ENCODE peak calls at places on chromosomes 6 and 20, in ten cellular contexts. M, H, P, W, X, K, L, I, U and G are unnamed samples. For H3K27me3, the result is how much of the 10 kb centered on the place peaks cover.

GRCh38 chr6:111276335-111276734 is 189.0 kb downstream of the SLC16A10 start:
- DNase-seq in W (no peak), H (no peak), M (no peak), L (no peak), I (no peak), U (no peak), P (no peak), K (no peak), X (no peak), G (no peak)

GRCh38 chr6:77462359-77463307 is 658 bp downstream of the HTR1B start:
- DNase-seq in W (no peak), M (peak), K (peak), H (peak), I (peak), L (no peak), P (no peak), U (no peak), X (peak), G (no peak)

GRCh38 chr6:109381007-109381746 is 1.1 kb downstream of the CD164 start:
- DNase-seq in X (no peak), U (no peak), M (no peak), P (no peak), I (peak), K (no peak), W (no peak), H (no peak), L (no peak), G (no peak)

GRCh38 chr6:11430036-11430435 is 107.5 kb upstream of the TMEM170B start:
- DNase-seq in H (no peak), X (no peak), P (no peak), K (no peak), M (no peak), L (no peak), I (no peak), U (no peak), W (peak), G (no peak)

GRCh38 chr6:84639396-84639795 is 125.0 kb downstream of the TBX18 start:
- DNase-seq in P (no peak), X (no peak), I (no peak), L (no peak), H (no peak), K (no peak), W (no peak), M (no peak), U (no peak), G (no peak)

GRCh38 chr20:32969356-32970114 is 34.7 kb downstream of the SUN5 start:
- DNase-seq in K (peak), L (no peak), H (no peak), P (no peak), U (no peak), W (no peak), I (no peak), X (peak), M (no peak), G (no peak)

GRCh38 chr20:6819599-6819998 is 52.1 kb downstream of the BMP2 start:
- DNase-seq in W (peak), H (no peak), M (no peak), L (no peak), U (no peak), I (peak), P (no peak), X (no peak), K (no peak), G (no peak)

GRCh38 chr6:52176550-52176949 is 9.6 kb upstream of the IL17A start:
- DNase-seq in X (no peak), M (no peak), W (no peak), L (peak), P (no peak), I (no peak), K (no peak), H (no peak), U (no peak), G (no peak)

GRCh38 chr20:35387334-35387733 is 24.4 kb downstream of the UQCC1 start:
- DNase-seq in H (no peak), W (no peak), U (no peak), K (no peak), L (no peak), I (no peak), P (no peak), M (no peak), X (no peak), G (no peak)

GRCh38 chr6:154683756-154684523 is 49.3 kb upstream of the SCAF8 start:
- DNase-seq in L (no peak), W (no peak), K (no peak), I (no peak), X (no peak), M (no peak), P (no peak), U (no peak), H (peak), G (no peak)

GRCh38 chr6:121157913-121158312 is 176.4 kb downstream of the TBC1D32 start:
- DNase-seq in X (no peak), U (no peak), L (no peak), M (no peak), K (no peak), W (no peak), P (no peak), H (no peak), I (no peak), G (no peak)

GRCh38 chr6:14658909-14659561 is 541.5 kb downstream of the CD83 start:
- DNase-seq in L (no peak), X (no peak), H (no peak), I (no peak), P (no peak), W (no peak), U (no peak), K (no peak), M (no peak), G (no peak)

GRCh38 chr6:36590237-36590636 is 3.9 kb upstream of the SRSF3 start:
- DNase-seq in H (peak), M (no peak), K (no peak), X (no peak), W (no peak), I (no peak), P (peak), U (no peak), L (no peak), G (no peak)

GRCh38 chr20:41136695-41137411 is 490 bp upstream of the PLCG1 start:
- DNase-seq in K (peak), P (peak), W (peak), L (peak), U (peak), X (peak), H (peak), I (peak), M (peak), G (peak)

GRCh38 chr6:20096506-20096905 is 115.8 kb downstream of the MBOAT1 start:
- DNase-seq in L (no peak), X (no peak), W (no peak), M (no peak), K (no peak), U (no peak), H (no peak), I (no peak), P (no peak), G (no peak)

GRCh38 chr20:39295301-39295700 is 333.2 kb downstream of the DHX35 start:
- DNase-seq in U (no peak), K (no peak), X (no peak), M (no peak), P (no peak), W (no peak), H (no peak), L (no peak), I (no peak), G (no peak)

GRCh38 chr20:44528309-44528708 is 6.4 kb upstream of the SERINC3 start:
- DNase-seq in H (no peak), I (no peak), P (no peak), W (no peak), L (no peak), X (no peak), K (no peak), M (no peak), U (no peak), G (no peak)

GRCh38 chr20:54650201-54650722 is 174.9 kb downstream of the DOK5 start:
- DNase-seq in X (no peak), L (no peak), I (no peak), K (no peak), M (no peak), P (no peak), U (no peak), H (no peak), W (no peak), G (no peak)

GRCh38 chr20:1332749-1333300 is 3.9 kb upstream of the SDCBP2 start:
- DNase-seq in X (no peak), W (no peak), P (no peak), U (peak), K (no peak), H (no peak), I (no peak), L (no peak), M (no peak), G (no peak)

GRCh38 chr6:96939019-96939805 is 14.7 kb downstream of the KLHL32 start:
- DNase-seq in K (no peak), L (no peak), U (no peak), X (no peak), W (no peak), H (peak), I (no peak), P (no peak), M (no peak), G (no peak)

GRCh38 chr20:4087923-4088322 is 72.6 kb upstream of the RNF24 start:
- DNase-seq in K (no peak), L (no peak), W (no peak), X (no peak), U (no peak), P (no peak), I (no peak), H (peak), M (no peak), G (no peak)

GRCh38 chr6:168007592-168008338 is 10.3 kb downstream of the KIF25 start:
- DNase-seq in X (no peak), H (peak), I (no peak), W (no peak), U (peak), P (peak), M (peak), L (no peak), K (no peak), G (no peak)

GRCh38 chr6:7621761-7622160 is 31.8 kb downstream of the SNRNP48 start:
- DNase-seq in I (no peak), X (no peak), M (no peak), P (no peak), K (no peak), U (no peak), H (no peak), W (no peak), L (no peak), G (no peak)

GRCh38 chr6:73854998-73855718 is 159.2 kb downstream of the CD109 start:
- DNase-seq in W (no peak), H (peak), I (peak), L (peak), U (no peak), M (no peak), X (no peak), K (no peak), P (peak), G (no peak)

GRCh38 chr6:33185190-33185589 is 7.1 kb downstream of the COL11A2 start:
- DNase-seq in H (no peak), X (peak), K (no peak), W (no peak), I (no peak), U (no peak), L (no peak), P (no peak), M (no peak), G (no peak)

GRCh38 chr6:16637635-16638034 is 123.6 kb downstream of the ATXN1 start:
- DNase-seq in X (no peak), I (no peak), P (no peak), L (no peak), K (no peak), H (peak), W (no peak), M (no peak), U (no peak), G (no peak)

GRCh38 chr6:15547379-15547778 is 115.4 kb downstream of the DTNBP1 start:
- DNase-seq in L (no peak), W (no peak), I (peak), P (peak), K (no peak), X (no peak), H (no peak), U (no peak), M (no peak), G (no peak)

DNA sequence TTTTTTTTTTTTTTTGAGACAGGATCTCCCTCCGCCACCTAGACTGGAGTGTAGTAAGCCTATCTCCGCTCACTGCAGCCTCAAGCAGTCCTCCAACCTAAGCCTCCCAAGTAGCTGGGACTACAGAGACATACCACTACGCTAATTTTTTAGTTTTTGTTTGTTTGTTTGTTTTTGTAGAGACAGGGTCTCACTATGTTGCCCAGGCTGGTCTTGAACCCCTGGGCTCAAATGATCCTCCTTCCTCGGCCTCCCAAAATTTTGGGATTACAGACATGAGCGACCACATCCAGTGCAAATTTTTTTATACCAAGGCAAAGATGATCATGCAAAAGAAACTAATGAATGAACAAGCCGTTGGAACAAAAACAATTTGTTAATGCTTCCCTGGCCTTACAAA is 5.3 kb downstream of the FUCA2 start:
- DNase-seq in M (no peak), I (no peak), H (no peak), W (no peak), K (no peak), U (no peak), L (no peak), P (no peak), X (no peak), G (no peak)
- TF ChIP-seq CTCF in M (no peak), I (no peak), H (no peak), W (no peak), K (no peak), U (no peak), L (no peak), P (no peak), X (no peak), G (no peak)

DNA sequence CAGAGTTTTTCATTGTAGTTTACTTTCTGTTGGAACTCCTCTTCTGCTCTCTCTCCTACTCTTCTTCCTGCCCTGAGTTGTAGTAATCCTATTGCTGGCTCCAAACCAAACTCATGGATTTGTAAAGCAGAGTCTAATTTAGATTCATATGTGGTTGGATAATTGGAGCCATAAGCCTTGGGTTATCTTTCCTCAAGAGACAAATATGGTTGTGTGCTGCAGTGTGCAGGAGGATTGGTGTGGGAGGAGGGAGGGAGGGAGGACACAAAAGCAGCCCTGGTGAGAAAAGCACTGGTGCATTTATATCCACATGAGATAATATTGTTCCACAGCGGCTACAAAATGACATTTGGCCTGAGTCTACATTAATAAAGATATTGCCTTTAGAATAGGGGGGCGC is 4.2 kb downstream of the HLA-G start:
- DNase-seq in K (no peak), P (no peak), X (no peak), L (no peak), U (no peak), I (no peak), H (no peak), M (no peak), W (no peak), G (no peak)
- H3K27me3 ChIP-seq in K (under half), P (under half), X (under half), L (under half), U (under half), I (half or more), H (under half), M (half or more), W (under half), G (half or more)

GRCh38 chr20:46434597-46434996 is 28.2 kb upstream of the ELMO2 start:
- DNase-seq in H (no peak), U (no peak), X (no peak), K (no peak), L (no peak), I (no peak), P (no peak), W (no peak), M (no peak), G (no peak)

GRCh38 chr20:46435146-46435545 is 28.7 kb upstream of the ELMO2 start:
- DNase-seq in H (no peak), U (no peak), X (no peak), I (no peak), M (no peak), P (no peak), K (no peak), W (no peak), L (no peak), G (no peak)

GRCh38 chr20:46433051-46433450 is 26.6 kb upstream of the ELMO2 start:
- DNase-seq in X (no peak), U (no peak), K (no peak), L (no peak), W (no peak), P (no peak), H (no peak), I (no peak), M (no peak), G (no peak)

GRCh38 chr20:46439837-46440236 is 33.4 kb upstream of the ELMO2 start:
- DNase-seq in P (no peak), U (no peak), M (no peak), H (no peak), W (no peak), K (no peak), X (no peak), L (no peak), I (no peak), G (no peak)

DNA sequence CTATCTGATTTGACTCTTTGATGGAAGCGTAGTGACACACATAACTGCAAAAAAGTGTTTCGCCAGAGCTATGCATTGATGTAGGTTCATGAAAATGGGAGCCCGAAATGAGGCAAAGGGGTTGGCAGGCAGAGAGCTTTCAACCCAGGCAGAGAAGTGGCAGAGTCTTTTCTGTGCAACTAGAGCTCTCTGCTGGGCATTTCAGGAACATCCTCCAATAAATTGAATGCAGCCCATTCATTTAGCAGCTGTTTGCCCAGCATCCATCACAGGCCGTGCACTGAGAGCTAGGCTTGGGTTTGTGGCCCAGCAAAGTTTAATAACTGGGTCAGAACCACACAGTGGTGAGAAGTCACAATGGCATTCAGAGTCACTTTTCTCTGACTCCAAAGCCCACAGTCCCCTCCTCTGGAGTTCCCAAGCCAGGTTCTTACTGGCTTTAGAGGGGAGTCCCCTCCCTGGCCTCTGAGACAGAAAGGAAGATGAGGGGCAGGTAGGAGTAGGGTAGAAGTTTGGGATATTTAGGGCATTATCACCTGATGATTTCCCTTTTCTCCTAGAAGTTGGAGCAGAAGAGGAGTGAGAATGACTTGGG is 31.8 kb upstream of the ELMO2 start:
- DNase-seq in U (no peak), X (no peak), I (peak), M (no peak), H (peak), P (no peak), L (peak), K (no peak), W (peak), G (no peak)
- TF ChIP-seq CTCF in U (no peak), X (no peak), I (peak), M (no peak), H (peak), P (peak), L (no peak), K (peak), W (no peak), G (peak)

GRCh38 chr6:100454571-100455229 is 10.0 kb downstream of the SIM1 start:
- DNase-seq in I (no peak), M (no peak), K (no peak), P (no peak), X (no peak), U (no peak), L (no peak), H (no peak), W (no peak), G (no peak)
- H3K27me3 ChIP-seq in I (half or more), M (half or more), K (half or more), P (half or more), X (under half), U (under half), L (half or more), H (half or more), W (half or more), G (half or more)

DNA sequence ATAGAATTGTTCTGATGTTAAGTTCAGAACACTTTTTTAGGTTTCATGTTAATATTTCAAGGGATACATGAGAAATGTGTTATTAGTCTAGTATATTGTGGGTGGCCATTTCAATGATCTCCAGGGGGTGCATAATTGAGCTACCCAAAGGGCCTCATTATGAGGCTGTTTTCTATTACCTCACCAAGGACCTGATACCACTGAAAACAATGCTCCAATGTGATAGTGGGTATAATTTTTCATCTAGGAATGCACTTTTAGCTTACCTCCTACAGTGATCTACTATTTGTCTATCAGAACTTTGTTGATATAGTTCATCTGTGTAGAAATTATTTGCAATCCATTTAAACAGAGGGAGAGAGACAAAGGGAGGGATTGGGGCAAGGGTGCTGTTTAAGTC is 106.8 kb upstream of the HS3ST5 start:
- DNase-seq in L (no peak), P (no peak), U (no peak), W (no peak), K (no peak), H (no peak), X (no peak), I (no peak), M (no peak), G (no peak)
- TF ChIP-seq CTCF in L (no peak), P (no peak), U (no peak), W (no peak), K (no peak), H (no peak), X (no peak), I (no peak), M (no peak), G (no peak)

GRCh38 chr20:59469266-59470252 is 134.8 kb upstream of the PHACTR3 start:
- DNase-seq in H (no peak), U (no peak), P (no peak), M (no peak), K (peak), I (no peak), L (no peak), X (no peak), W (no peak), G (no peak)

GRCh38 chr20:59462249-59462648 is 142.1 kb upstream of the PHACTR3 start:
- DNase-seq in W (no peak), M (no peak), U (no peak), X (no peak), H (no peak), L (no peak), K (no peak), I (no peak), P (no peak), G (no peak)

GRCh38 chr20:59463541-59463940 is 140.8 kb upstream of the PHACTR3 start:
- DNase-seq in L (no peak), U (no peak), X (no peak), W (no peak), I (no peak), M (no peak), H (no peak), P (no peak), K (no peak), G (no peak)

GRCh38 chr20:59468831-59469230 is 135.5 kb upstream of the PHACTR3 start:
- DNase-seq in K (no peak), H (no peak), U (no peak), I (no peak), W (no peak), X (no peak), M (no peak), P (no peak), L (no peak), G (no peak)

GRCh38 chr20:59466107-59466815 is 138.1 kb upstream of the PHACTR3 start:
- DNase-seq in M (no peak), X (no peak), U (no peak), I (no peak), W (no peak), H (no peak), K (no peak), L (no peak), P (no peak), G (no peak)
- H3K27me3 ChIP-seq in M (under half), X (under half), U (under half), I (under half), W (under half), H (under half), K (under half), L (under half), P (under half), G (under half)

GRCh38 chr6:2938632-2939083 is 32.7 kb downstream of the SERPINB6 start:
- DNase-seq in W (no peak), K (no peak), X (no peak), I (no peak), P (no peak), U (no peak), H (no peak), M (peak), L (no peak), G (no peak)
- TF ChIP-seq CTCF in W (no peak), K (peak), X (no peak), I (peak), P (peak), U (no peak), H (peak), M (no peak), L (no peak), G (peak)